ENCODE peak calls at places on chromosome 9, in five cellular contexts. H, Y, E, Q and I are unnamed samples.

GRCh38 chr9:105690742-105691141 is 3.6 kb upstream of the TMEM38B start:
- DNase-seq in E (no peak), Y (no peak), H (peak; percentile 42), Q (no peak), I (no peak)

GRCh38 chr9:120326076-120326693 is 253.8 kb downstream of the CDK5RAP2 start:
- DNase-seq in Q (no peak), H (no peak), Y (no peak), E (no peak), I (no peak)

GRCh38 chr9:114123031-114123977 is 24.2 kb upstream of the KIF12 start:
- DNase-seq in Y (no peak), H (no peak), E (no peak), Q (no peak), I (no peak)

GRCh38 chr9:89278997-89279739 is 31.8 kb upstream of the CKS2 start:
- DNase-seq in Y (no peak), H (peak; percentile 80), E (peak; percentile 61), Q (no peak), I (peak; percentile 41)

GRCh38 chr9:70094747-70095146 is 51.1 kb downstream of the MAMDC2 start:
- DNase-seq in E (no peak), Y (no peak), Q (no peak), H (no peak), I (no peak)

GRCh38 chr9:131273791-131274673 is 2.3 kb downstream of the FAM78A start:
- DNase-seq in Q (no peak), Y (no peak), E (no peak), H (no peak), I (no peak)

GRCh38 chr9:100756217-100756616 is 178.3 kb downstream of the CAVIN4 start:
- DNase-seq in E (no peak), Q (no peak), Y (no peak), H (no peak), I (no peak)

GRCh38 chr9:88733651-88734470 is 198.9 kb downstream of the NXNL2 start:
- DNase-seq in E (peak; percentile 51), Y (peak; percentile 38), Q (no peak), H (peak; percentile 88), I (peak; percentile 37)

GRCh38 chr9:13267743-13268142 is 11.7 kb downstream of the MPDZ start:
- DNase-seq in E (peak; percentile 86), Y (no peak), H (peak; percentile 94), Q (no peak), I (no peak)

GRCh38 chr9:70412678-70413426 is 1.6 kb downstream of the KLF9 start:
- DNase-seq in H (peak; percentile 93), Q (peak; percentile 83), E (peak; percentile 63), Y (peak; percentile 50), I (peak; percentile 70)

GRCh38 chr9:93336720-93337119 is 114.8 kb upstream of the FAM120A start:
- DNase-seq in Y (no peak), Q (no peak), E (no peak), H (no peak), I (no peak)

GRCh38 chr9:92638621-92639101 is 31.3 kb downstream of the IPPK start:
- DNase-seq in Y (no peak), Q (no peak), E (no peak), H (no peak), I (no peak)

GRCh38 chr9:125609744-125610143 is 97.3 kb downstream of the MAPKAP1 start:
- DNase-seq in Y (no peak), H (no peak), Q (no peak), E (no peak), I (no peak)

GRCh38 chr9:131297903-131298302 is 8.4 kb downstream of the PLPP7 start:
- DNase-seq in H (no peak), Q (no peak), E (peak; percentile 24), Y (no peak), I (no peak)

GRCh38 chr9:87554177-87554940 is 56.7 kb downstream of the DAPK1 start:
- DNase-seq in Y (no peak), E (peak; percentile 24), H (no peak), Q (no peak), I (no peak)

GRCh38 chr9:100377015-100377414 is 24.3 kb upstream of the TEX10 start:
- DNase-seq in H (no peak), Q (no peak), E (no peak), Y (no peak), I (no peak)

DNA sequence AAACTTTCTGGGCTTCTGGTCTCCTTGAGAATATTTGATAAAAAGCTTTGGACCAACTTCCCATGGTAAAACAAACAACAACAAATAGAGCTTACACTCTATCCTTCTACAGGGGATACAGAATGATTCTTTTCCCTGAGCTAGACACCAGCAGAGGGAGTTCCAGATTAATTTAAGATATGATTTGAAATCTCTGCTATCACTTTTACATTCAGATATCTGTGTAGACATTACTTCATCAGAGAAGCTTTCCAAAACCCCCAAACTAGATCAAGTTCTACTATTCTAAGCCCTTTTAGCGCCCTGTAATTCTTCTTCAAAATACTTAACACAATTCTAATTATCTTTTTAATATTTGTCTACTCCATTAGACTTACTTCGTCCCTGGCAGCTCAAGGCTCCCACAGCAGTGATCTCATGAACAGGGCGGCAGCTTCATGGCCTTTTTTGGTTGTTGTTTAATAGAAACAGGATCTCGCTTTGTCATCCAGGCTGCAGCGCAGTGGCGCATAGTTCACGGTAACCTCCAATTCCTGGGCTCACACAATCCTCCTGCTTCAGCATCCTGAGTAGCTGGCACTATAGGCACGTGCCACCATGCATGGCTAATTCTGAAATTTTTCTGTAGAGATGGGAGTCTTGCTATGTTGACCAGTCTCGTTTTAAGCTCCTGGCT is 938 bp upstream of the GALNT12 start:
- DNase-seq in H (no peak), Q (no peak), E (peak; percentile 18), Y (no peak), I (no peak)
- TF ChIP-seq CTCF in H (peak; percentile 5), Q (peak; percentile 22), E (peak; percentile 61), Y (no peak), I (peak; percentile 44)

GRCh38 chr9:72204062-72204461 is 54.8 kb downstream of the GDA start:
- DNase-seq in Q (no peak), Y (no peak), H (no peak), E (no peak), I (no peak)

GRCh38 chr9:72200452-72200851 is 51.2 kb downstream of the GDA start:
- DNase-seq in H (no peak), E (no peak), Y (no peak), Q (no peak), I (no peak)

GRCh38 chr9:72203205-72203803 is 54.1 kb downstream of the GDA start:
- DNase-seq in E (peak; percentile 38), H (peak; percentile 31), Y (no peak), Q (peak; percentile 35), I (no peak)

GRCh38 chr9:72193478-72193881 is 44.2 kb downstream of the GDA start:
- DNase-seq in Y (no peak), E (no peak), Q (no peak), H (no peak), I (no peak)

GRCh38 chr9:72199253-72199652 is 50.0 kb downstream of the GDA start:
- DNase-seq in Q (no peak), E (no peak), H (no peak), Y (no peak), I (no peak)
- TF ChIP-seq CTCF in Q (no peak), E (no peak), H (no peak), Y (no peak), I (no peak)

GRCh38 chr9:24242599-24242998 is 303.1 kb downstream of the IZUMO3 start:
- DNase-seq in Y (no peak), E (no peak), H (no peak), Q (no peak), I (no peak)

GRCh38 chr9:24245988-24246387 is 299.7 kb downstream of the IZUMO3 start:
- DNase-seq in H (peak; percentile 11), Y (no peak), E (peak; percentile 4), Q (no peak), I (no peak)
- TF ChIP-seq CTCF in H (peak; percentile 11), Y (no peak), E (peak; percentile 68), Q (no peak), I (no peak)

DNA sequence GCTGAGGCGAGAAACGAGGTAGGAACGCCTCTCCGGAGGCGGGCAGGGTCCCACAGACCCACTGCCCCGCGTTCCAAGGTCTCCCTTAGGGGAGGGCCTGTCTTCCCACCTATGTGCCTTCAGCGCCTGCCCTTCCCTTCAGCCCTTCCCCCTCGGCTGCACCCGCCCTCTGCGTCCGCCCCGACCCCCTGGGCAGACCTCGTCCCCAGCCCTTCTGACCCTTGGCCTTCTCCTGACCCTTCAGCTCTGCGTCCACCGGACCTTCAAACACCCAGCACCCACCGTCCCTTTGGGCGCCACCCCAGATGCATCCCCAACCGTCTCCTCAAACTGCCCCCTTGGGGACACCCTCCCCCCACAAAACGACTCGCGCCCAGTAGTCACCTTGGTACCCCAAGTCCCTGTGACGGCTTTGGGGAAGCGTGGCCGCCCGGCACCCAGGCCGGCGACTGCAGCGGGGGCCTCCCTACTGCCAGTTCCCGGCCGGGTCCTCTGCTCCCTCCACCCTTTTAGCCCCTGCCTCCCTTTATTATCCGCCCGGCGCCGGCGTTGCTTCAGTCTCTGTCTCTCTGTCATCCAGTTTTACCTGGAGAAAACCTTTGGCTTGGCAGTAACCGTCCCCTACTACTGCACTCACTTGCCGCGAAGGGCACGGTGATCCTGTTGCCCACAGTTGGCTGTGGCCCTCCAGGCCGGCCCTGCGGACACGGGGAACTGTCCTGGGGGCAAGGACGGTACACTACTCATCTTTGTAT is 421 bp downstream of the RUSC2 start:
- DNase-seq in E (no peak), Y (no peak), Q (peak; percentile 8), H (no peak), I (no peak)
- TF ChIP-seq CTCF in E (no peak), Y (no peak), Q (no peak), H (no peak), I (no peak)

GRCh38 chr9:4117835-4118610 is 181.8 kb downstream of the GLIS3 start:
- DNase-seq in Q (peak; percentile 19), E (no peak), H (no peak), Y (no peak), I (no peak)
- TF ChIP-seq CTCF in Q (peak; percentile 17), E (peak; percentile 64), H (peak; percentile 47), Y (peak; percentile 40), I (peak; percentile 13)

DNA sequence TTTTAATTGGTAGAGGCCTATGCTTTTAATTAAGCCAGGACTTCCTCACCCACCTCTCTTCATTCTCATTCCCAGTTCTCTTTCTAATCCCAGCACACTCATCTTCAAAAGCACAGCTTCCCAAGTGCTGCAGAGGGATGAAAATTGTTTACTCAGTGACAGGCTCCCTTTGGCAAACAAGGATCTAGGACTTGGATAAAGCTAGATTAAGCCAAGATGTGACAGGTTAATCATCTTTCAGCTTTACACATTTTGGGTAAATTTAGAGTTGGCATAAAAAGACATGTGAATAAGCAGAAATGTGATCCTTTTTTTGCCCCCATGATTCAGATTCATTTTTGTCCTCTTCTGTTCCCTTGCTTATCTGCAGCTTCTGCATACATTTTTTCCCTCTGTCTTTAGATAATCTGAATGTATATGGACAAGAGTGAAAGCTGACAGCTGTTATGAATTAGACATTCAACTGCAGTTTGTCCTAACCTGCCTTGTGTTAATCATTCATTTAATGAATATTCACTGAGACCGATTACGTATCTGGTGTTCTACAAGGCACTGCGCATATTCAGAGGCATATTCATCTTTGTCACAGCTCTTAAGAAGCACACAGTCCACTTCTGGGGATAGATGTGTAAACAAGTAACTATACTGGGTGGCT is 19.5 kb downstream of the ADAMTSL1 start:
- DNase-seq in Q (no peak), E (peak; percentile 55), H (peak; percentile 29), Y (no peak), I (no peak)
- TF ChIP-seq CTCF in Q (no peak), E (no peak), H (no peak), Y (no peak), I (no peak)